ENCODE peak calls at places on chromosomes 7 and 10, in eight cellular contexts. I is tibial artery; K is upper lobe of right lung; E is OCI-LY7; R is right atrium auricular region; S is A673; D is CD8-positive, alpha-beta memory T cell; V is tibial nerve. O is an unnamed sample. For H3K9me3, the result is how much of the 10 kb centered on the place peaks cover.

GRCh38 chr10:124217031-124217430 is 123.6 kb upstream of the CHST15 start:
- DNase-seq in R (no peak), S (no peak), D (no peak), E (no peak), I (no peak), K (no peak), V (no peak), O (no peak)

GRCh38 chr10:31136951-31137885 is 105.6 kb upstream of the ZNF438 start:
- DNase-seq in E (no peak), R (peak), I (no peak), V (no peak), S (no peak), D (no peak), K (no peak), O (no peak)

GRCh38 chr7:132030161-132030568 is 473.7 kb upstream of the PODXL start:
- DNase-seq in V (no peak), S (peak), R (no peak), D (no peak), I (no peak), K (peak), E (no peak), O (no peak)

GRCh38 chr7:68676789-68677535 is 921.3 kb upstream of the AUTS2 start:
- DNase-seq in K (no peak), R (no peak), S (peak), E (no peak), I (no peak), D (no peak), V (no peak), O (no peak)

GRCh38 chr7:1604383-1604782 is 34.6 kb upstream of the PSMG3 start:
- DNase-seq in S (no peak), E (no peak), I (no peak), D (no peak), K (no peak), R (no peak), V (no peak), O (no peak)

GRCh38 chr7:33177876-33178275 is 48.5 kb downstream of the BBS9 start:
- DNase-seq in V (no peak), R (no peak), I (no peak), D (no peak), E (no peak), K (no peak), S (no peak), O (no peak)

GRCh38 chr7:130758429-130759056 is 24.5 kb upstream of the KLF14 start:
- DNase-seq in I (no peak), E (peak), V (no peak), K (no peak), D (no peak), S (peak), R (no peak), O (no peak)

GRCh38 chr10:79399242-79399831 is 46.1 kb downstream of the ZCCHC24 start:
- DNase-seq in D (no peak), I (peak), R (peak), S (peak), V (peak), K (peak), E (no peak), O (no peak)

GRCh38 chr7:140197218-140197890 is 20.6 kb upstream of the KDM7A start:
- DNase-seq in E (no peak), S (no peak), I (no peak), K (no peak), V (no peak), R (no peak), D (no peak), O (no peak)

GRCh38 chr10:83182076-83182475 is 957.2 kb upstream of the GHITM start:
- DNase-seq in I (no peak), V (no peak), D (no peak), E (no peak), K (no peak), S (no peak), R (no peak), O (no peak)

GRCh38 chr7:105988277-105988676 is 25.2 kb downstream of the CDHR3 start:
- DNase-seq in S (no peak), E (no peak), I (no peak), R (no peak), D (no peak), V (no peak), K (no peak), O (no peak)

GRCh38 chr7:150466477-150466876 is 16.0 kb downstream of the GIMAP8 start:
- DNase-seq in R (no peak), E (no peak), D (no peak), V (no peak), S (no peak), K (no peak), I (no peak), O (no peak)

GRCh38 chr7:142948603-142949002 is 9.3 kb downstream of the LLCFC1 start:
- DNase-seq in I (no peak), K (no peak), E (no peak), V (no peak), S (no peak), D (no peak), R (no peak), O (no peak)

GRCh38 chr10:71302874-71303568 is 16.0 kb upstream of the SLC29A3 start:
- DNase-seq in R (no peak), D (no peak), K (no peak), V (no peak), E (peak), I (no peak), S (peak), O (no peak)

GRCh38 chr7:51539840-51540239 is 223.2 kb upstream of the COBL start:
- DNase-seq in I (no peak), E (no peak), R (no peak), D (no peak), V (no peak), S (no peak), K (no peak), O (no peak)

GRCh38 chr7:46486264-46487206 is 565.5 kb upstream of the IGFBP3 start:
- DNase-seq in D (no peak), I (peak), R (peak), K (no peak), E (no peak), S (no peak), V (peak), O (no peak)

GRCh38 chr7:120611959-120612358 is 246.0 kb downstream of the TSPAN12 start:
- DNase-seq in E (no peak), S (no peak), R (no peak), I (no peak), K (no peak), V (no peak), D (no peak), O (no peak)

GRCh38 chr10:119313645-119314044 is 106.3 kb downstream of the GRK5 start:
- DNase-seq in E (no peak), K (no peak), R (no peak), D (peak), I (no peak), S (no peak), V (no peak), O (peak)

GRCh38 chr10:112775347-112775746 is 174.7 kb upstream of the TCF7L2 start:
- DNase-seq in D (no peak), V (no peak), K (no peak), S (no peak), R (no peak), I (no peak), E (no peak), O (no peak)

GRCh38 chr7:816751-817671 is 15.3 kb upstream of the SUN1 start:
- DNase-seq in I (no peak), R (no peak), K (peak), S (no peak), D (peak), E (peak), V (no peak), O (no peak)

DNA sequence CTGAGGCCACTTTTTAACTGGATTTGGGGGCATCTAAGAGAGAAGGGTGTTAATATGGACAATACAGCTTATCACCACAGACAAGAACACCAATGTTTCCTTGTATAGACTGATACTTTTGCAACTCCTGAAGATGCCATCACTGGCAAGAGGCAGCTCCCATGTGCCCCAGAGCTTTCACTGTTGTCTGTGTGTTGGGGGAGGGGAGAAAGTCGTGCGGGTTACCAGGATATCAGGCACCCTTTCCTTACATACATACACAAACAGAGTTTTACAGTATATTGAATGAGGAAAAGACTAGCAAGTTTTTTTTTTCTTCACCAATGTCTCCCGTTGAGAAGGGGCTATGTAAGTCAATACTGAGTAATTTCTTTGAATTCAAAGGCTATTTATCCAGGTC is 4.1 kb upstream of the DLX6 start:
- DNase-seq in D (no peak), S (no peak), E (no peak), K (no peak), I (no peak), V (no peak), R (no peak), O (no peak)
- H3K9me3 ChIP-seq in D (under half), S (under half), E (under half), K (under half), I (under half), V (under half), R (under half), O (under half)

DNA sequence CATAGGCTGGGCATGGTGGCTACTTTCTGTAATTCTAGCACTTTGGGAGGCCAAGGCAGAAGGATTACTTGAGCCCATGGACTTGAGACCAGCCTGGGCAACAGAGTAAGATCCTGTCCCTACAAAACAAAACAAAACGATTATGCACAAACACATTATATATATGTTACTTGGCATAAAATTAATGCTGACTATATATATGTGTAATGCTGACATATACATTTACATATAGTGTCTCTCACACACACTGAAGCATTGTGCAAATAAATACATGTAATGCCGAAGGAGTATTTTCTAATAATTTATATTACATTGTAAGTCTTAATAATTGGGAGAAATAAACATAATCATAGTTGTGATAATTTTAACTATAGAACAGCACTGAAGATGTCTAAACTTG is 621.8 kb upstream of the ZNF722 start:
- DNase-seq in S (no peak), I (no peak), D (no peak), K (no peak), R (no peak), E (no peak), V (no peak), O (no peak)
- H3K9me3 ChIP-seq in S (under half), I (under half), D (under half), K (under half), R (under half), E (under half), V (under half), O (under half)

DNA sequence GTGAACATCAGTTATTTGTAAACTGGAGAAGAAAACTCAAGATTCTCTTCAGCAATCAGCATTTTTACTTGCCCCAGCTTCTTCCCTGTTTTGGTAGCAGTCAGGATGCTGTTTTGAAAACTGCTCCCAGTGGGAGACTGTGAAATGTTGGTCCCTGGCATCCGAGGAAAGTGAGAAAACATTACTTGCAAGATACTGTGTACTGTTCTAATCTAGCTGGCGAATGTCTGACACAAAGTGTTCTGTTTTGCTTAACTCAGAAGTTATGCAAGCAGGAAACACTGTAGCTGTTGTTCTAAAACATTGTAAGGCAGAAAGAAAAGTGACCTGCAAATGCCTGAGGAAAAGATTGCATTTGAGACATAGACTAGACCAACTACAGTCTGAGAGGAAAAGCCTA is 171.8 kb upstream of the POM121L12 start:
- DNase-seq in E (no peak), S (no peak), R (no peak), V (no peak), I (no peak), K (no peak), D (no peak), O (no peak)
- H3K9me3 ChIP-seq in E (under half), S (half or more), R (under half), V (under half), I (under half), K (under half), D (under half), O (under half)

GRCh38 chr7:137363683-137364082 is 20.1 kb upstream of the PTN start:
- DNase-seq in K (no peak), I (no peak), D (no peak), S (no peak), V (no peak), E (no peak), R (no peak), O (no peak)
- H3K9me3 ChIP-seq in K (under half), I (under half), D (under half), S (under half), V (under half), E (under half), R (under half), O (under half)

GRCh38 chr7:157523766-157524421 is 187.1 kb downstream of the DNAJB6 start:
- DNase-seq in K (peak), I (no peak), R (peak), V (no peak), E (no peak), S (no peak), D (no peak), O (no peak)
- H3K9me3 ChIP-seq in K (under half), I (under half), R (under half), V (under half), E (under half), S (under half), D (under half), O (under half)

GRCh38 chr10:36739884-36740445 is 385.4 kb upstream of the ANKRD30A start:
- DNase-seq in K (no peak), S (no peak), D (no peak), R (no peak), V (no peak), E (no peak), I (no peak), O (no peak)
- H3K9me3 ChIP-seq in K (under half), S (under half), D (under half), R (under half), V (under half), E (under half), I (under half), O (under half)

DNA sequence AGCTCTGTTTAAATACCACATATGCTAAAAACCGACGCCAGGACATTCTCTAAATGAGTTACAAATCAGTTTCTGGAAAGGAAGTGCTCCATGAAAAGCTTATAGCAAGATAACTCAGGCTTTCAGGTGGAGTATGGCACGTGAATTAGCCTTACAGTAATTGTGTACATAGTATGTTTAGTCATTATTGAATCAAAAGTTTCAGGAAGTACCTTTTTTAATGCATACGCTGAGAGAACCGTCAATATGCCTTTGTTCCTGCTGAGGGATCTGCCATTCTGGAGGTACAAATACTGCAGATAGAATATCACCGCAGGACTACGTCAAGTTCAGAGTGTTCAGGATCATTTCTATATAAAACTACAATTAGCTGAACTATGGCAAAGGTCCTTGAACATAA is 45.7 kb downstream of the ANKMY2 start:
- DNase-seq in E (no peak), S (no peak), R (no peak), V (no peak), K (no peak), D (no peak), I (no peak), O (no peak)
- H3K9me3 ChIP-seq in E (under half), S (under half), R (under half), V (under half), K (under half), D (under half), I (under half), O (under half)

DNA sequence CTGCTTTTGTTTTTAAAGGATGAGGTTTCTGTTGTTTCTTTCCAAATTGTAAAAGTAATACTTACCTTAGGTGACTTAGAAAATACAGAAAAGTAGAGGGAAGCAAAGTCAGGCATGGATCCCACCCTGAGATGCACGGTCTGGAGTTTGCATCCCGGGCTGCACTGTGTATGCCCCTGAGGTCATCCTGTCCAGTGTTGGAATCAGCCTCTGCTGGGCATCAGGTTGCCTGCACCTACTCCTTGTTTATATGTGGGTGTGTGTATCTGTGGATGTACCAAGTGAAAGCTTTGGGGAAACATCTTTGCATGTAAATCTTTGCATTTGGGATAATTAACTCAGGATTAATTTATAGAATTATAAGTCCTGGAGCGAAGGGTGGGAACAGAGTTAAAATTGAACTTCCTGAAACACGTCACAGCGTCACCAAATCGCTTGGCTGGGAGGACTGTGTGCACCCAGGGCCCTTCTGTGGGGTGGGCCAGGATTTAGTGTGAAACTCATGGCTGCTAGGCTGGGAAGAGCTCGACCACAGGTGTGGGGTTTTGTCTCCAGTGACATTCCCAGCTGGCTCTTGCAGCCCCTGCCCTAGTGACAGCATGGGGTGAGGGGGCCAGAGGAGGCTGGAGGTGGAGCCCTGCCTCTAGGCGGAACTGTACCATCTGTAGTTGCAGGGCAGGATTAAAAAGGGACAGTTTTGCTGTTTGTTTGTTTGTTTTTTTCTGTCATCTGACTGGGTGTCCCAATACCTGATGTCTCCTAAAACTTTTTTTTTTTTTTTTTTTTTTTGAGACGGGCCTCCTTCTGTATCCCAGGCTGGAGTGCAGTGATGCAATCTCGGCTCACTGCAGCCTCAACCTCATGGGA is 28.0 kb downstream of the GTF2IRD1 start:
- DNase-seq in I (no peak), R (no peak), S (no peak), V (no peak), E (no peak), K (no peak), D (no peak), O (no peak)
- H3K9me3 ChIP-seq in I (under half), R (under half), S (under half), V (under half), E (under half), K (under half), D (under half), O (under half)

GRCh38 chr7:56188823-56189346 is 72.7 kb upstream of the NUPR2 start:
- DNase-seq in V (no peak), D (no peak), I (no peak), E (no peak), R (no peak), K (no peak), S (no peak), O (no peak)
- H3K9me3 ChIP-seq in V (under half), D (under half), I (under half), E (under half), R (under half), K (under half), S (under half), O (under half)

GRCh38 chr7:64045301-64046040 is at the start of gene ZNF727:
- DNase-seq in I (peak), K (peak), E (no peak), D (no peak), V (peak), R (peak), S (no peak), O (no peak)
- H3K9me3 ChIP-seq in I (under half), K (under half), E (under half), D (under half), V (under half), R (under half), S (under half), O (under half)